ENCODE peak calls at places on chromosomes 5 and 9, in five cellular contexts. One of them, this sample, is unnamed.
A peak's percentile ranks its signal among the peaks of the same experiment; 100 is the strongest.

GRCh38 chr9:102101723-102102122 is 363.3 kb upstream of the GRIN3A start:
- DNase-seq in thyroid gland: no peak
- DNase-seq in NCI-H2227 treated with DMSO at 0.1 percent for 48 hours: no peak
- DNase-seq in GM23338: no peak
- DNase-seq in AG08395: no peak
- DNase-seq in this sample: no peak

GRCh38 chr9:129559506-129559881 is 61.4 kb downstream of the C9orf50 start:
- DNase-seq in thyroid gland: no peak
- DNase-seq in NCI-H2227 treated with DMSO at 0.1 percent for 48 hours: no peak
- DNase-seq in GM23338: no peak
- DNase-seq in AG08395: no peak
- DNase-seq in this sample: no peak

GRCh38 chr5:146395233-146395632 is 51.9 kb upstream of the TCERG1 start:
- DNase-seq in thyroid gland: no peak
- DNase-seq in NCI-H2227 treated with DMSO at 0.1 percent for 48 hours: no peak
- DNase-seq in GM23338: peak; percentile 51
- DNase-seq in AG08395: no peak
- DNase-seq in this sample: no peak

GRCh38 chr9:106945727-106946690 is 83.0 kb downstream of the ZNF462 start:
- DNase-seq in thyroid gland: no peak
- DNase-seq in NCI-H2227 treated with DMSO at 0.1 percent for 48 hours: no peak
- DNase-seq in GM23338: no peak
- DNase-seq in AG08395: peak; percentile 45
- DNase-seq in this sample: peak; percentile 33

GRCh38 chr5:42250-42649 is 49.7 kb upstream of the PLEKHG4B start:
- DNase-seq in thyroid gland: peak; percentile 43
- DNase-seq in NCI-H2227 treated with DMSO at 0.1 percent for 48 hours: no peak
- DNase-seq in GM23338: peak; percentile 74
- DNase-seq in AG08395: no peak
- DNase-seq in this sample: peak; percentile 31

GRCh38 chr5:6355294-6355693 is 23.1 kb downstream of the MED10 start:
- DNase-seq in thyroid gland: no peak
- DNase-seq in NCI-H2227 treated with DMSO at 0.1 percent for 48 hours: no peak
- DNase-seq in GM23338: no peak
- DNase-seq in AG08395: no peak
- DNase-seq in this sample: no peak

GRCh38 chr9:93156475-93157008 is 22.5 kb upstream of the NINJ1 start:
- DNase-seq in thyroid gland: no peak
- DNase-seq in NCI-H2227 treated with DMSO at 0.1 percent for 48 hours: no peak
- DNase-seq in GM23338: no peak
- DNase-seq in AG08395: no peak
- DNase-seq in this sample: no peak

GRCh38 chr5:99061711-99062110 is 132.9 kb upstream of the CHD1 start:
- DNase-seq in thyroid gland: no peak
- DNase-seq in NCI-H2227 treated with DMSO at 0.1 percent for 48 hours: no peak
- DNase-seq in GM23338: no peak
- DNase-seq in AG08395: peak; percentile 70
- DNase-seq in this sample: peak; percentile 19

GRCh38 chr5:173205921-173206320 is 29.1 kb downstream of the NKX2-5 start:
- DNase-seq in thyroid gland: no peak
- DNase-seq in NCI-H2227 treated with DMSO at 0.1 percent for 48 hours: no peak
- DNase-seq in GM23338: no peak
- DNase-seq in AG08395: no peak
- DNase-seq in this sample: no peak